ENCODE peak calls at places on chromosomes 3 and 15, in six cellular contexts. One of them, this sample, is unnamed.

GRCh38 chr15:66802087-66803001 is 100.3 kb downstream of the SMAD6 start:
- DNase-seq in sigmoid colon: no peak
- DNase-seq in GM12878: no peak
- DNase-seq in HL-60: no peak
- DNase-seq in GM23338: no peak
- DNase-seq in breast epithelium: no peak
- DNase-seq in this sample: no peak

GRCh38 chr3:54836876-54837275 is 91.0 kb downstream of the LRTM1 start:
- DNase-seq in HL-60: no peak
- DNase-seq in sigmoid colon: no peak
- DNase-seq in GM12878: no peak
- DNase-seq in breast epithelium: no peak
- DNase-seq in GM23338: no peak
- DNase-seq in this sample: no peak

GRCh38 chr3:149576071-149576564 is 81.7 kb downstream of the WWTR1 start:
- DNase-seq in HL-60: no peak
- DNase-seq in sigmoid colon: no peak
- DNase-seq in breast epithelium: no peak
- DNase-seq in GM12878: no peak
- DNase-seq in GM23338: peak; percentile 62
- DNase-seq in this sample: no peak

GRCh38 chr3:30549600-30549999 is 56.8 kb upstream of the TGFBR2 start:
- DNase-seq in sigmoid colon: no peak
- DNase-seq in HL-60: no peak
- DNase-seq in GM12878: no peak
- DNase-seq in GM23338: peak; percentile 74
- DNase-seq in breast epithelium: no peak
- DNase-seq in this sample: no peak

GRCh38 chr3:142237891-142238290 is 12.5 kb upstream of the GK5 start:
- DNase-seq in GM23338: no peak
- DNase-seq in sigmoid colon: no peak
- DNase-seq in GM12878: no peak
- DNase-seq in HL-60: no peak
- DNase-seq in breast epithelium: no peak
- DNase-seq in this sample: no peak

GRCh38 chr15:99212401-99212800 is 37.0 kb downstream of the TTC23 start:
- DNase-seq in breast epithelium: no peak
- DNase-seq in GM12878: no peak
- DNase-seq in GM23338: no peak
- DNase-seq in HL-60: no peak
- DNase-seq in sigmoid colon: peak; percentile 91
- DNase-seq in this sample: no peak

GRCh38 chr15:85377986-85378385 is 2.4 kb upstream of the AKAP13 start:
- DNase-seq in GM23338: no peak
- DNase-seq in GM12878: no peak
- DNase-seq in HL-60: no peak
- DNase-seq in breast epithelium: no peak
- DNase-seq in sigmoid colon: no peak
- DNase-seq in this sample: no peak

GRCh38 chr3:20930034-20930433 is 744.0 kb upstream of the SGO1 start:
- DNase-seq in HL-60: peak; percentile 1
- DNase-seq in GM12878: no peak
- DNase-seq in GM23338: peak; percentile 64
- DNase-seq in breast epithelium: no peak
- DNase-seq in sigmoid colon: no peak
- DNase-seq in this sample: no peak

GRCh38 chr3:128355549-128355930 is 111.2 kb downstream of the DNAJB8 start:
- DNase-seq in GM12878: no peak
- DNase-seq in GM23338: no peak
- DNase-seq in sigmoid colon: no peak
- DNase-seq in breast epithelium: no peak
- DNase-seq in HL-60: no peak
- DNase-seq in this sample: no peak

GRCh38 chr15:33955945-33956344 is 12.4 kb upstream of the CHRM5 start:
- DNase-seq in sigmoid colon: no peak
- DNase-seq in HL-60: no peak
- DNase-seq in GM23338: no peak
- DNase-seq in GM12878: no peak
- DNase-seq in breast epithelium: no peak
- DNase-seq in this sample: no peak

GRCh38 chr15:49709815-49710214 is 89.0 kb downstream of the DTWD1 start:
- DNase-seq in sigmoid colon: no peak
- DNase-seq in breast epithelium: no peak
- DNase-seq in GM23338: no peak
- DNase-seq in GM12878: no peak
- DNase-seq in HL-60: no peak
- DNase-seq in this sample: no peak

GRCh38 chr3:124745092-124745491 is 14.8 kb downstream of the UMPS start:
- DNase-seq in HL-60: no peak
- DNase-seq in sigmoid colon: no peak
- DNase-seq in GM12878: no peak
- DNase-seq in GM23338: no peak
- DNase-seq in breast epithelium: no peak
- DNase-seq in this sample: no peak

GRCh38 chr3:122305818-122306621 is 19.0 kb upstream of the CSTA start:
- DNase-seq in breast epithelium: no peak
- DNase-seq in sigmoid colon: no peak
- DNase-seq in HL-60: peak; percentile 61
- DNase-seq in GM23338: peak; percentile 66
- DNase-seq in GM12878: no peak
- DNase-seq in this sample: no peak
- TF ChIP-seq POLR2AphosphoS5 in breast epithelium: no peak
- TF ChIP-seq POLR2AphosphoS5 in sigmoid colon: no peak
- TF ChIP-seq POLR2AphosphoS5 in HL-60: no peak
- TF ChIP-seq POLR2AphosphoS5 in GM23338: no peak
- TF ChIP-seq POLR2AphosphoS5 in GM12878: no peak
- TF ChIP-seq POLR2AphosphoS5 in this sample: no peak

DNA sequence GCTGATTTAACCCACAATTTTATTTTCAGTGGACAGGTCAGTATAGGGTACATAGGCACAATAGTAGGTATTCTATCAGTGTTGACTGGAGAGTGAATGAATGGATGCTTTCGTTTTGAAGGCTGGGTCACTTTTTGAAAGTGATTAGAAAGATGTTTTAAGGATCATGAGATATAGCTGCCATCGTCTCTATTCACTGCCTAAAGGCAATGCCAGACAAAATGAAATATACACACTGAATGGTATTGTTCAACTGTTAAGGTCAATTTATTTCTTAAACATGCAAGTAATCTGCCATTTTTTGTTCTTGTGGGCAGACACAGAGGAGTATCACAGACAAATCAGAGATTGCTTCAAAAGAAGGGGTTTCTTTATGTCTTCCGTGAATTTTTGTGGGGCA is 395.3 kb downstream of the VGLL3 start:
- DNase-seq in breast epithelium: no peak
- DNase-seq in GM12878: no peak
- DNase-seq in HL-60: no peak
- DNase-seq in GM23338: no peak
- DNase-seq in sigmoid colon: no peak
- DNase-seq in this sample: no peak
- TF ChIP-seq POLR2AphosphoS5 in breast epithelium: no peak
- TF ChIP-seq POLR2AphosphoS5 in GM12878: no peak
- TF ChIP-seq POLR2AphosphoS5 in HL-60: no peak
- TF ChIP-seq POLR2AphosphoS5 in GM23338: no peak
- TF ChIP-seq POLR2AphosphoS5 in sigmoid colon: no peak
- TF ChIP-seq POLR2AphosphoS5 in this sample: no peak

GRCh38 chr3:52190294-52190841 is 7.6 kb upstream of the ALAS1 start:
- DNase-seq in HL-60: no peak
- DNase-seq in GM23338: no peak
- DNase-seq in breast epithelium: no peak
- DNase-seq in sigmoid colon: no peak
- DNase-seq in GM12878: no peak
- DNase-seq in this sample: no peak
- TF ChIP-seq POLR2AphosphoS5 in HL-60: no peak
- TF ChIP-seq POLR2AphosphoS5 in GM23338: no peak
- TF ChIP-seq POLR2AphosphoS5 in breast epithelium: no peak
- TF ChIP-seq POLR2AphosphoS5 in sigmoid colon: no peak
- TF ChIP-seq POLR2AphosphoS5 in GM12878: no peak
- TF ChIP-seq POLR2AphosphoS5 in this sample: no peak

DNA sequence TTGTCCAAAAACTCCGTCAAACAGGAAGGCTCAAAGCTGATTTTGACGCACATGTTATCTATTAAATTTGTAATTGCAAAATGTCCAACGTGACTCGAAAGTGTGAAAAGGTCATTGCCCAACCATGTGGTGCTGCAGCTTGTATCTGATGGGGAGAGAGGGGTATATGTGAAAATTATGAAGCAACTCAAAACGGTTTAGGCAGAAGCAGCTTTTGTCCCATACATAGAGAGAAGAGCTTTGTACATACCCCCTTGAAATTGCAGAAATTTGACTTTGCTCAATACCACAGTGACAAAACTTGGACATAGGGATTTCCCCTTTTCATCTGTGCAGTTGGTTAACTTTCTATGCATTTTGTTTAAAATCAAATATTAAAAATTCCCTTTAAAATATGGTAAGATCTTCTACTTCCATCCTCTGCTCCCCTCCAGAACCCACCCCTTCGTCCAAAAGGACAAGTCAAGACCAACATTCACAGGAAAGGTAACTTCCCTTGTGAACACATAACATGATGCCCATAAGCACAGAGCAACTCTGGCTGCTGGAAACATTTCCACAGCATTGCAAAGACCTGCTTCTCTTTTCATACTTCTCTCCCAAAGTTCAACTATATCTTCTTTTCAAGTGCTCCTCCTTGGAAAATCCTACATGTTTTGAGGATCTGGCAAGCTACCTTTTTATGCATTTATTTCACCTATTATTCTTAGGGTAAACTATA is 253.7 kb upstream of the THBS1 start:
- DNase-seq in HL-60: peak; percentile 95
- DNase-seq in GM23338: no peak
- DNase-seq in breast epithelium: no peak
- DNase-seq in GM12878: no peak
- DNase-seq in sigmoid colon: no peak
- DNase-seq in this sample: no peak
- TF ChIP-seq POLR2AphosphoS5 in HL-60: peak; percentile 82
- TF ChIP-seq POLR2AphosphoS5 in GM23338: no peak
- TF ChIP-seq POLR2AphosphoS5 in breast epithelium: no peak
- TF ChIP-seq POLR2AphosphoS5 in GM12878: no peak
- TF ChIP-seq POLR2AphosphoS5 in sigmoid colon: no peak
- TF ChIP-seq POLR2AphosphoS5 in this sample: no peak

GRCh38 chr3:46946856-46947544 is 29.5 kb downstream of the CCDC12 start:
- DNase-seq in sigmoid colon: no peak
- DNase-seq in HL-60: no peak
- DNase-seq in GM23338: no peak
- DNase-seq in breast epithelium: no peak
- DNase-seq in GM12878: no peak
- DNase-seq in this sample: no peak

GRCh38 chr3:46946416-46946815 is 30.1 kb downstream of the CCDC12 start:
- DNase-seq in HL-60: no peak
- DNase-seq in GM23338: no peak
- DNase-seq in GM12878: no peak
- DNase-seq in sigmoid colon: no peak
- DNase-seq in breast epithelium: no peak
- DNase-seq in this sample: no peak

GRCh38 chr3:46948830-46949671 is 27.5 kb downstream of the CCDC12 start:
- DNase-seq in breast epithelium: no peak
- DNase-seq in sigmoid colon: peak; percentile 65
- DNase-seq in HL-60: peak; percentile 64
- DNase-seq in GM12878: no peak
- DNase-seq in GM23338: peak; percentile 41
- DNase-seq in this sample: no peak

GRCh38 chr3:46947981-46948791 is 28.4 kb downstream of the CCDC12 start:
- DNase-seq in GM23338: no peak
- DNase-seq in HL-60: peak; percentile 82
- DNase-seq in GM12878: no peak
- DNase-seq in sigmoid colon: no peak
- DNase-seq in breast epithelium: no peak
- DNase-seq in this sample: no peak

GRCh38 chr3:46947545-46947899 is 29.0 kb downstream of the CCDC12 start:
- DNase-seq in breast epithelium: no peak
- DNase-seq in HL-60: no peak
- DNase-seq in sigmoid colon: no peak
- DNase-seq in GM23338: no peak
- DNase-seq in GM12878: no peak
- DNase-seq in this sample: no peak
- TF ChIP-seq POLR2AphosphoS5 in breast epithelium: no peak
- TF ChIP-seq POLR2AphosphoS5 in HL-60: no peak
- TF ChIP-seq POLR2AphosphoS5 in sigmoid colon: no peak
- TF ChIP-seq POLR2AphosphoS5 in GM23338: no peak
- TF ChIP-seq POLR2AphosphoS5 in GM12878: no peak
- TF ChIP-seq POLR2AphosphoS5 in this sample: no peak

GRCh38 chr15:48325400-48325799 is 5.8 kb upstream of the DUT start:
- DNase-seq in sigmoid colon: no peak
- DNase-seq in HL-60: no peak
- DNase-seq in GM12878: no peak
- DNase-seq in GM23338: no peak
- DNase-seq in breast epithelium: no peak
- DNase-seq in this sample: peak; percentile 6

GRCh38 chr15:48330045-48330840 is 986 bp upstream of the DUT start:
- DNase-seq in GM12878: no peak
- DNase-seq in HL-60: no peak
- DNase-seq in GM23338: peak; percentile 36
- DNase-seq in breast epithelium: no peak
- DNase-seq in sigmoid colon: no peak
- DNase-seq in this sample: no peak

GRCh38 chr15:48323294-48323693 is 7.9 kb upstream of the DUT start:
- DNase-seq in breast epithelium: no peak
- DNase-seq in HL-60: no peak
- DNase-seq in GM23338: no peak
- DNase-seq in sigmoid colon: no peak
- DNase-seq in GM12878: no peak
- DNase-seq in this sample: no peak

DNA sequence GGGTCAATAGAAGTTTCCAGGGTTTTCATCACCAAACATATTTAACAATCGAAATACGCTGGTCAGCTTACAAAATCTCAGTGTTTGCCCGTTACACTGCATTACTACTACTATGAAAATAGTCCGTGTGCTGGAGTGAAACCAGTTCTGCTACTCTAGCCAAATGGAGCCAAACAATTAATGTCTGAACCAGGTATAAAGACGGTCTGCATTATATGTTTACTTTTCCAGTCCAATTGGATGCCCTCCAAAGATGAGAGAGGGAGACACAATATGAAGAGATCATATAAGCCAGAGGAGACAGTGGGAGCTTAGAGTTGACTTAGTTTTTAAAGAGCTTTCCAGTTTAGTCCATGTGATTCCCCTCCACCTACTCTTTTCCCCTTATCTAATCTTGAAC is 6.3 kb upstream of the DUT start:
- DNase-seq in GM23338: no peak
- DNase-seq in GM12878: no peak
- DNase-seq in sigmoid colon: no peak
- DNase-seq in HL-60: no peak
- DNase-seq in breast epithelium: no peak
- DNase-seq in this sample: no peak
- TF ChIP-seq POLR2AphosphoS5 in GM23338: no peak
- TF ChIP-seq POLR2AphosphoS5 in GM12878: no peak
- TF ChIP-seq POLR2AphosphoS5 in sigmoid colon: no peak
- TF ChIP-seq POLR2AphosphoS5 in HL-60: no peak
- TF ChIP-seq POLR2AphosphoS5 in breast epithelium: no peak
- TF ChIP-seq POLR2AphosphoS5 in this sample: no peak